ENCODE peak calls at places on chromosome 1, in eight cellular contexts. F, D, U, P, G, H, E and A are unnamed samples.

GRCh38 chr1:93446837-93447451 is 974 bp upstream of the FNBP1L start:
- DNase-seq in F (peak), D (no peak), U (no peak), P (no peak), G (peak), H (no peak), E (no peak), A (no peak)

GRCh38 chr1:229094476-229095311 is 176.2 kb upstream of the RAB4A start:
- DNase-seq in F (no peak), D (no peak), U (no peak), P (peak), G (no peak), H (no peak), E (no peak), A (peak)

GRCh38 chr1:12098786-12099185 is 35.7 kb downstream of the TNFRSF8 start:
- DNase-seq in F (no peak), D (no peak), U (no peak), P (no peak), G (no peak), H (no peak), E (no peak), A (no peak)

GRCh38 chr1:160359559-160360226 is 7.2 kb upstream of the NHLH1 start:
- DNase-seq in F (no peak), D (no peak), U (no peak), P (no peak), G (peak), H (no peak), E (no peak), A (peak)

GRCh38 chr1:116806245-116806644 is 52.0 kb downstream of the CD2 start:
- DNase-seq in F (no peak), D (no peak), U (peak), P (no peak), G (no peak), H (no peak), E (no peak), A (no peak)

GRCh38 chr1:25676488-25676887 is 59.9 kb downstream of the MAN1C1 start:
- DNase-seq in F (peak), D (no peak), U (no peak), P (no peak), G (peak), H (peak), E (no peak), A (no peak)

GRCh38 chr1:45266151-45266801 is 59.9 kb upstream of the ZSWIM5 start:
- DNase-seq in F (no peak), D (no peak), U (no peak), P (no peak), G (no peak), H (peak), E (peak), A (peak)

GRCh38 chr1:67383999-67384638 is 46.1 kb downstream of the SERBP1 start:
- DNase-seq in F (no peak), D (no peak), U (no peak), P (no peak), G (no peak), H (no peak), E (no peak), A (no peak)

GRCh38 chr1:226737819-226738420 is 1.2 kb downstream of the ITPKB start:
- DNase-seq in F (peak), D (peak), U (peak), P (no peak), G (peak), H (peak), E (no peak), A (peak)

GRCh38 chr1:18326171-18326950 is 154.4 kb upstream of the KLHDC7A start:
- DNase-seq in F (peak), D (no peak), U (no peak), P (no peak), G (no peak), H (no peak), E (no peak), A (no peak)

GRCh38 chr1:2413495-2414296 is 1.3 kb upstream of the PEX10 start:
- DNase-seq in F (no peak), D (peak), U (peak), P (no peak), G (no peak), H (no peak), E (no peak), A (peak)

GRCh38 chr1:5509664-5510452 is 482.4 kb downstream of the NPHP4 start:
- DNase-seq in F (peak), D (peak), U (peak), P (peak), G (peak), H (peak), E (peak), A (peak)